ENCODE peak calls at places on chromosomes 4 and X, in six cellular contexts. One of them, this sample, is unnamed.

GRCh38 chrX:372856-373640 is 13.7 kb downstream of the PPP2R3B start:
- DNase-seq in neuronal stem cell: no peak
- DNase-seq in IMR-90: peak; percentile 44
- DNase-seq in H1: no peak
- DNase-seq in H9: no peak
- DNase-seq in trophoblast cell: no peak
- DNase-seq in this sample: peak; percentile 18

GRCh38 chrX:129980540-129981206 is 1.8 kb upstream of the BCORL1 start:
- DNase-seq in neuronal stem cell: no peak
- DNase-seq in IMR-90: no peak
- DNase-seq in H1: peak; percentile 64
- DNase-seq in H9: peak; percentile 59
- DNase-seq in trophoblast cell: peak; percentile 53
- DNase-seq in this sample: no peak

GRCh38 chrX:15790766-15791380 is 589 bp downstream of the ZRSR2 start:
- DNase-seq in neuronal stem cell: no peak
- DNase-seq in IMR-90: peak; percentile 6
- DNase-seq in H1: no peak
- DNase-seq in H9: no peak
- DNase-seq in trophoblast cell: no peak
- DNase-seq in this sample: no peak

GRCh38 chr4:121484633-121485032 is 103.8 kb upstream of the QRFPR start:
- DNase-seq in neuronal stem cell: peak; percentile 8
- DNase-seq in IMR-90: peak; percentile 66
- DNase-seq in H1: no peak
- DNase-seq in H9: peak; percentile 61
- DNase-seq in trophoblast cell: peak; percentile 67
- DNase-seq in this sample: peak; percentile 64

GRCh38 chr4:139857021-139857420 is 191.4 kb downstream of the MGST2 start:
- DNase-seq in neuronal stem cell: peak; percentile 72
- DNase-seq in IMR-90: peak; percentile 10
- DNase-seq in H1: no peak
- DNase-seq in H9: no peak
- DNase-seq in trophoblast cell: no peak
- DNase-seq in this sample: peak; percentile 63

GRCh38 chrX:94053575-94053974 is 379.6 kb downstream of the FAM133A start:
- DNase-seq in neuronal stem cell: no peak
- DNase-seq in IMR-90: no peak
- DNase-seq in H1: no peak
- DNase-seq in H9: no peak
- DNase-seq in trophoblast cell: peak; percentile 59
- DNase-seq in this sample: no peak

GRCh38 chr4:113899260-113900177 is 79.9 kb downstream of the ARSJ start:
- DNase-seq in neuronal stem cell: no peak
- DNase-seq in IMR-90: no peak
- DNase-seq in H1: no peak
- DNase-seq in H9: no peak
- DNase-seq in trophoblast cell: no peak
- DNase-seq in this sample: no peak

GRCh38 chr4:72442715-72443114 is 126.3 kb downstream of the ADAMTS3 start:
- DNase-seq in neuronal stem cell: no peak
- DNase-seq in IMR-90: no peak
- DNase-seq in H1: no peak
- DNase-seq in H9: no peak
- DNase-seq in trophoblast cell: no peak
- DNase-seq in this sample: no peak

GRCh38 chr4:154559141-154559841 is 3.5 kb upstream of the FGB start:
- DNase-seq in neuronal stem cell: peak; percentile 48
- DNase-seq in IMR-90: peak; percentile 65
- DNase-seq in H1: no peak
- DNase-seq in H9: peak; percentile 46
- DNase-seq in trophoblast cell: peak; percentile 75
- DNase-seq in this sample: peak; percentile 63

GRCh38 chr4:168907119-168907698 is 102.8 kb downstream of the CBR4 start:
- DNase-seq in neuronal stem cell: no peak
- DNase-seq in IMR-90: peak; percentile 43
- DNase-seq in H1: no peak
- DNase-seq in H9: no peak
- DNase-seq in trophoblast cell: no peak
- DNase-seq in this sample: peak; percentile 55

GRCh38 chr4:147772056-147772455 is 40.2 kb downstream of the ARHGAP10 start:
- DNase-seq in neuronal stem cell: no peak
- DNase-seq in IMR-90: no peak
- DNase-seq in H1: no peak
- DNase-seq in H9: no peak
- DNase-seq in trophoblast cell: no peak
- DNase-seq in this sample: no peak

GRCh38 chr4:137819964-137820383 is 287.7 kb upstream of the PCDH18 start:
- DNase-seq in neuronal stem cell: peak; percentile 20
- DNase-seq in IMR-90: peak; percentile 65
- DNase-seq in H1: peak; percentile 47
- DNase-seq in H9: peak; percentile 60
- DNase-seq in trophoblast cell: peak; percentile 68
- DNase-seq in this sample: peak; percentile 60

GRCh38 chrX:133544105-133544504 is 128.8 kb upstream of the GPC4 start:
- DNase-seq in neuronal stem cell: no peak
- DNase-seq in IMR-90: peak; percentile 7
- DNase-seq in H1: no peak
- DNase-seq in H9: no peak
- DNase-seq in trophoblast cell: peak; percentile 93
- DNase-seq in this sample: peak; percentile 85

GRCh38 chr4:13054410-13054970 is 429.6 kb downstream of the RAB28 start:
- DNase-seq in neuronal stem cell: no peak
- DNase-seq in IMR-90: no peak
- DNase-seq in H1: no peak
- DNase-seq in H9: no peak
- DNase-seq in trophoblast cell: no peak
- DNase-seq in this sample: no peak

GRCh38 chr4:85864806-85865205 is 389.9 kb downstream of the ARHGAP24 start:
- DNase-seq in neuronal stem cell: no peak
- DNase-seq in IMR-90: no peak
- DNase-seq in H1: no peak
- DNase-seq in H9: no peak
- DNase-seq in trophoblast cell: no peak
- DNase-seq in this sample: no peak

GRCh38 chr4:111228874-111229273 is 606.0 kb upstream of the PITX2 start:
- DNase-seq in neuronal stem cell: no peak
- DNase-seq in IMR-90: peak; percentile 75
- DNase-seq in H1: no peak
- DNase-seq in H9: no peak
- DNase-seq in trophoblast cell: peak; percentile 17
- DNase-seq in this sample: peak; percentile 16

DNA sequence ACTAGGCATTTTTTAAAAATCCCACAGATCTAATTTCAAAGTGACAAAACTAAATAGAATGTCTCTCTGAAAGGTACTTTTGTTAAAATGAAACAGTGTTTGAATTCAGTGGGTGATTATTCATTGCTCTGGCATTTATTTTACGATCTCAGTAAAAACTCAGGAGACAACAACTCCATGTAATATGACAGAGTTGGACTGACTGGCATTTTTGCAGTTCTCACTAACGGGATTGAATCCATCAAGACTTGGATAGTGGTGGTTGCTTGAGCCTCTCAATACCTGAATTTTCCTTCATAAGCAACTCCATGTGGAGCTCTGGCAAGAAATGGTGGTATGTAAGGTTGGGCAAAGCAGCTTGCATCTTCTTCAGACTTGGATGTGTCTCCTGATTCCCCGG is 72.6 kb downstream of the FRMPD4 start:
- DNase-seq in neuronal stem cell: no peak
- DNase-seq in IMR-90: peak; percentile 31
- DNase-seq in H1: no peak
- DNase-seq in H9: no peak
- DNase-seq in trophoblast cell: no peak
- DNase-seq in this sample: peak; percentile 6
- H2AFZ ChIP-seq in neuronal stem cell: no peak overlapping the region
- H2AFZ ChIP-seq in IMR-90: no peak overlapping the region
- H2AFZ ChIP-seq in H1: no peak overlapping the region
- H2AFZ ChIP-seq in H9: no peak overlapping the region
- H2AFZ ChIP-seq in trophoblast cell: no peak overlapping the region
- H2AFZ ChIP-seq in this sample: no peak overlapping the region

GRCh38 chr4:11416071-11416766 is 12.5 kb downstream of the HS3ST1 start:
- DNase-seq in neuronal stem cell: no peak
- DNase-seq in IMR-90: no peak
- DNase-seq in H1: no peak
- DNase-seq in H9: no peak
- DNase-seq in trophoblast cell: no peak
- DNase-seq in this sample: no peak
- H2AK5ac ChIP-seq in neuronal stem cell: no peak overlapping the region
- H2AK5ac ChIP-seq in IMR-90: no peak overlapping the region
- H2AK5ac ChIP-seq in H1: peak overlapping the region; percentile 58
- H2AK5ac ChIP-seq in H9: no peak overlapping the region
- H2AK5ac ChIP-seq in trophoblast cell: no peak overlapping the region
- H2AK5ac ChIP-seq in this sample: no peak overlapping the region

GRCh38 chrX:77446029-77446585 is 1.1 kb upstream of the FGF16 start:
- DNase-seq in neuronal stem cell: no peak
- DNase-seq in IMR-90: no peak
- DNase-seq in H1: peak; percentile 82
- DNase-seq in H9: peak; percentile 60
- DNase-seq in trophoblast cell: no peak
- DNase-seq in this sample: no peak

GRCh38 chrX:77440310-77440709 is 6.9 kb upstream of the FGF16 start:
- DNase-seq in neuronal stem cell: no peak
- DNase-seq in IMR-90: no peak
- DNase-seq in H1: no peak
- DNase-seq in H9: no peak
- DNase-seq in trophoblast cell: no peak
- DNase-seq in this sample: no peak

GRCh38 chrX:77442728-77443127 is 4.5 kb upstream of the FGF16 start:
- DNase-seq in neuronal stem cell: no peak
- DNase-seq in IMR-90: peak; percentile 81
- DNase-seq in H1: no peak
- DNase-seq in H9: no peak
- DNase-seq in trophoblast cell: peak; percentile 29
- DNase-seq in this sample: peak; percentile 63

GRCh38 chrX:77444075-77444474 is 3.1 kb upstream of the FGF16 start:
- DNase-seq in neuronal stem cell: no peak
- DNase-seq in IMR-90: no peak
- DNase-seq in H1: no peak
- DNase-seq in H9: no peak
- DNase-seq in trophoblast cell: no peak
- DNase-seq in this sample: no peak

DNA sequence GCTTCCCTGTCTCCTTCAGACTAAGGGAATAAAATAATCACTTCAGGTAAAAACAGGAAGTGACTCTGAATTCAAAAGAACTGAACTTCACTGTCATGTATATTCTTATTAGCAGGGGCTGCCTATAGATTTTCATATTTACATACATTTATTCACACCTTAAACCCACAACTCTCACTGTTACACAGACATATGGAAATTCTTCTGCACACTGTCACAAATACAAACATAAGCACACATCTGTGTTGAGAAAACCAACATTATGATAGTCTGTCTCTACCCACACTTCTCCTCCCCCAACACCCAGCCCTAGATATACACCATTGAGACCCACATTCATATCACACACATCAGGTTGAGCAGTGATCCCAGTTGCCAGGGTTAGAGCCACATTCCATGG is 5.7 kb upstream of the FGF16 start:
- DNase-seq in neuronal stem cell: no peak
- DNase-seq in IMR-90: no peak
- DNase-seq in H1: no peak
- DNase-seq in H9: no peak
- DNase-seq in trophoblast cell: no peak
- DNase-seq in this sample: no peak
- H3K14ac ChIP-seq in neuronal stem cell: no peak overlapping the region
- H3K14ac ChIP-seq in IMR-90: no peak overlapping the region
- H3K14ac ChIP-seq in H1: no peak overlapping the region
- H3K14ac ChIP-seq in H9: no peak overlapping the region
- H3K14ac ChIP-seq in trophoblast cell: no peak overlapping the region
- H3K14ac ChIP-seq in this sample: no peak overlapping the region

DNA sequence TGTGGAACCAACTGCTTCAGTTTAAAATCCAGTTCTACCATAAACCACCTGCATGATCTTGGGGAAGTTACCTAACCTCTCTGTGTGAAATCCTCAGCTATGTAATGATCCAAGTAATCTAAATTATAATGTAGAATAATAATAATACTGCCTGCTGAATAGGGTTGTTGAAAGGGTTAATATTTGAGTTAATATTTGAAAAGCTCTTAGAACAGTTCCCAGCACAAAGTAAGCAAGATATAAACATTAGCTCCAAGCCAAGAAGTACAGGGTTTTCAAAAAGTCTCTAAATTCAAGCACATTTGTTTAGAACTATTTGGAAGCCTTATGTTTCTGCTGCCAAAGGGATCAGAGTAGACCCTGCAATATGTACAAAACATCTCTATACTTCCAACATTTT is 76.6 kb upstream of the FAM9C start:
- DNase-seq in neuronal stem cell: no peak
- DNase-seq in IMR-90: no peak
- DNase-seq in H1: no peak
- DNase-seq in H9: no peak
- DNase-seq in trophoblast cell: no peak
- DNase-seq in this sample: no peak
- H2AFZ ChIP-seq in neuronal stem cell: no peak overlapping the region
- H2AFZ ChIP-seq in IMR-90: no peak overlapping the region
- H2AFZ ChIP-seq in H1: no peak overlapping the region
- H2AFZ ChIP-seq in H9: no peak overlapping the region
- H2AFZ ChIP-seq in trophoblast cell: no peak overlapping the region
- H2AFZ ChIP-seq in this sample: no peak overlapping the region